ENCODE peak calls at places on chromosomes 6 and 20, in ten cellular contexts. J is Panc1, B is cardiac muscle cell, N is upper lobe of right lung, E is lower lobe of right lung, F is NB4, Y is esophagus squamous epithelium, Z is psoas muscle, H is BJ, P is HFF-Myc. A is an unnamed sample.

GRCh38 chr6:130503146-130503545 is 137.3 kb downstream of the TMEM200A start:
- DNase-seq in J (no peak), B (peak), N (no peak), E (no peak), F (no peak), Y (no peak), Z (no peak), H (no peak), P (no peak), A (peak)

GRCh38 chr6:98136333-98136732 is 698.0 kb upstream of the POU3F2 start:
- DNase-seq in J (no peak), B (no peak), N (no peak), E (no peak), F (no peak), Y (no peak), Z (no peak), H (no peak), P (no peak), A (no peak)

GRCh38 chr6:101663099-101663498 is 269.6 kb downstream of the GRIK2 start:
- DNase-seq in J (no peak), B (no peak), N (no peak), E (no peak), F (no peak), Y (no peak), Z (no peak), H (no peak), P (no peak), A (no peak)

GRCh38 chr6:101527467-101527866 is 134.0 kb downstream of the GRIK2 start:
- DNase-seq in J (no peak), B (no peak), N (no peak), E (no peak), F (no peak), Y (no peak), Z (no peak), H (no peak), P (no peak), A (no peak)

GRCh38 chr6:76644231-76644630 is 571.8 kb upstream of the IMPG1 start:
- DNase-seq in J (no peak), B (peak), N (no peak), E (no peak), F (no peak), Y (no peak), Z (no peak), H (no peak), P (no peak), A (no peak)

GRCh38 chr20:31857861-31858835 is 12.2 kb downstream of the DUSP15 start:
- DNase-seq in J (no peak), B (no peak), N (peak), E (no peak), F (no peak), Y (no peak), Z (peak), H (no peak), P (no peak), A (no peak)

GRCh38 chr20:36467076-36467999 is 74.0 kb upstream of the MYL9 start:
- DNase-seq in J (no peak), B (no peak), N (no peak), E (peak), F (no peak), Y (no peak), Z (peak), H (no peak), P (no peak), A (no peak)

GRCh38 chr20:5056801-5057599 is 55.7 kb upstream of the SLC23A2 start:
- DNase-seq in J (no peak), B (peak), N (peak), E (peak), F (peak), Y (no peak), Z (no peak), H (no peak), P (peak), A (peak)

GRCh38 chr6:145887969-145888368 is 73.4 kb upstream of the FBXO30 start:
- DNase-seq in J (no peak), B (peak), N (no peak), E (no peak), F (peak), Y (no peak), Z (no peak), H (no peak), P (no peak), A (peak)

GRCh38 chr6:116327803-116328527 is 42.8 kb upstream of the DSE start:
- DNase-seq in J (no peak), B (peak), N (no peak), E (no peak), F (no peak), Y (no peak), Z (no peak), H (no peak), P (no peak), A (peak)

GRCh38 chr20:51116765-51117686 is 94.1 kb upstream of the KCNG1 start:
- DNase-seq in J (no peak), B (no peak), N (no peak), E (no peak), F (no peak), Y (no peak), Z (no peak), H (no peak), P (no peak), A (peak)

GRCh38 chr6:167910652-167911051 is 83.9 kb downstream of the AFDN start:
- DNase-seq in J (no peak), B (no peak), N (no peak), E (no peak), F (no peak), Y (no peak), Z (no peak), H (no peak), P (no peak), A (no peak)

GRCh38 chr6:107550906-107551305 is 61.0 kb downstream of the SOBP start:
- DNase-seq in J (no peak), B (no peak), N (no peak), E (no peak), F (no peak), Y (no peak), Z (no peak), H (no peak), P (no peak), A (no peak)

GRCh38 chr20:5353624-5354496 is 37.1 kb upstream of the PROKR2 start:
- DNase-seq in J (peak), B (peak), N (no peak), E (no peak), F (peak), Y (no peak), Z (no peak), H (peak), P (peak), A (peak)

GRCh38 chr6:106089981-106090380 is 3.8 kb downstream of the PRDM1 start:
- DNase-seq in J (no peak), B (peak), N (no peak), E (no peak), F (peak), Y (no peak), Z (no peak), H (no peak), P (no peak), A (peak)

GRCh38 chr6:96089173-96089572 is 73.4 kb downstream of the FUT9 start:
- DNase-seq in J (peak), B (no peak), N (no peak), E (no peak), F (peak), Y (no peak), Z (no peak), H (no peak), P (no peak), A (no peak)

GRCh38 chr6:42904467-42904866 is 11.4 kb upstream of the PTCRA start:
- DNase-seq in J (no peak), B (no peak), N (no peak), E (no peak), F (no peak), Y (no peak), Z (no peak), H (no peak), P (no peak), A (no peak)

GRCh38 chr20:17841751-17842191 is 126.8 kb downstream of the SNX5 start:
- DNase-seq in J (no peak), B (peak), N (no peak), E (no peak), F (no peak), Y (no peak), Z (peak), H (no peak), P (no peak), A (peak)

GRCh38 chr6:40377173-40377806 is 209.9 kb downstream of the LRFN2 start:
- DNase-seq in J (no peak), B (no peak), N (no peak), E (no peak), F (no peak), Y (no peak), Z (no peak), H (no peak), P (no peak), A (no peak)

GRCh38 chr20:57498425-57499400 is 26.2 kb downstream of the CTCFL start:
- DNase-seq in J (no peak), B (peak), N (no peak), E (no peak), F (peak), Y (no peak), Z (no peak), H (no peak), P (no peak), A (peak)
- TF ChIP-seq CTCF in J (peak), B (peak), N (peak), E (peak), F (peak), Y (no peak), Z (no peak), H (peak), P (peak), A (peak)

DNA sequence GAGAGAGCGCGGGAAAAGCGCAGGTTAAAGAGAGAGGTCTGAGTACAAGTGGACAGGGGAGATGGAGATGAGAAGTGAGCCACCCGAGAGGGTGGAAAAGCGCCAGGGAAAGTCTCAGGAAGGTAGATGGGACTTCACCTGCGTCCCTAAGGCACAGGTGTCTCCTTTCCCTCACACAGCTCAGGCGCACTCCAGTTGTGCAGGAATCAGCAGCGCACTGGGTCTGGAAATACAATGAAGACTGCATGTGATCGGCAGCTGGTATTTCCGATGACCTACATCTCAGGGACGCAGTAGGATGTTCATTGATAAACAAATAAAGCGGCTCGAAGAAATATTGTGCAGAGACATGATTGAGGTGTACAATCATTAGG is 432 bp upstream of the KHDRBS2 start:
- DNase-seq in J (no peak), B (no peak), N (no peak), E (no peak), F (no peak), Y (no peak), Z (no peak), H (no peak), P (no peak), A (no peak)
- H3K4me3 ChIP-seq in J (no peak), B (peak), N (peak), E (peak), F (no peak), Y (no peak), Z (peak), H (no peak), P (no peak), A (no peak)

GRCh38 chr6:108697646-108698161 is 137.0 kb downstream of the FOXO3 start:
- DNase-seq in J (no peak), B (peak), N (no peak), E (no peak), F (no peak), Y (no peak), Z (peak), H (no peak), P (no peak), A (no peak)
- TF ChIP-seq CTCF in J (no peak), B (no peak), N (no peak), E (no peak), F (no peak), Y (no peak), Z (no peak), H (no peak), P (no peak), A (no peak)

GRCh38 chr6:136549359-136550044 is 720 bp downstream of the MAP7 start:
- DNase-seq in J (no peak), B (no peak), N (peak), E (peak), F (no peak), Y (no peak), Z (peak), H (no peak), P (no peak), A (no peak)
- H3K4me3 ChIP-seq in J (peak), B (peak), N (peak), E (peak), F (peak), Y (peak), Z (peak), H (peak), P (peak), A (peak)

GRCh38 chr6:144087789-144088426 is 7.5 kb downstream of the SF3B5 start:
- DNase-seq in J (no peak), B (no peak), N (no peak), E (no peak), F (no peak), Y (no peak), Z (no peak), H (no peak), P (no peak), A (no peak)
- TF ChIP-seq CTCF in J (no peak), B (no peak), N (no peak), E (no peak), F (no peak), Y (no peak), Z (no peak), H (no peak), P (peak), A (no peak)